ENCODE peak calls at places on chromosomes 16 and 17, in seven cellular contexts. S is dorsolateral prefrontal cortex; C is COR-L47; R is T-helper 2 cell; A is CD8-positive, alpha-beta T cell; N is NCI-H1105 treated with DMSO at 0.1 percent for 48 hours; P is NCI-H2029 treated with DMSO at 0.1 percent for 48 hours. V is an unnamed sample.

GRCh38 chr16:87648236-87648635 is 45.9 kb downstream of the JPH3 start:
- DNase-seq in R (no peak), N (no peak), S (no peak), A (no peak), C (no peak), P (no peak), V (peak)

GRCh38 chr17:73650617-73651200 is 6.5 kb upstream of the SDK2 start:
- DNase-seq in R (no peak), N (no peak), S (no peak), C (no peak), A (no peak), P (no peak), V (no peak)

GRCh38 chr17:76726231-76726765 is at the start of gene JMJD6:
- DNase-seq in P (peak), S (peak), A (peak), R (no peak), N (peak), C (peak), V (peak)

GRCh38 chr16:825298-826061 is 24.9 kb upstream of the GNG13 start:
- DNase-seq in S (peak), P (no peak), A (no peak), R (no peak), N (peak), C (no peak), V (no peak)

GRCh38 chr16:71885261-71885650 is 1.3 kb upstream of the ZNF821 start:
- DNase-seq in R (no peak), A (no peak), N (no peak), S (no peak), P (no peak), C (no peak), V (no peak)

GRCh38 chr17:74339537-74340195 is 13.6 kb downstream of the KIF19 start:
- DNase-seq in N (no peak), R (no peak), C (no peak), A (no peak), P (peak), S (no peak), V (no peak)

GRCh38 chr16:89018605-89019158 is 41.7 kb upstream of the CBFA2T3 start:
- DNase-seq in R (no peak), N (no peak), S (no peak), P (no peak), A (no peak), C (no peak), V (no peak)

GRCh38 chr16:22318690-22319358 is 21.6 kb downstream of the POLR3E start:
- DNase-seq in N (no peak), R (peak), P (no peak), S (no peak), A (peak), C (no peak), V (no peak)

GRCh38 chr17:80898706-80899105 is 92.9 kb upstream of the CHMP6 start:
- DNase-seq in P (no peak), A (no peak), R (no peak), C (no peak), N (no peak), S (no peak), V (no peak)

GRCh38 chr17:12316021-12316420 is 295.3 kb downstream of the MAP2K4 start:
- DNase-seq in S (no peak), A (no peak), P (no peak), N (no peak), C (no peak), R (no peak), V (no peak)

GRCh38 chr17:61383689-61384201 is 15.9 kb upstream of the TBX2 start:
- DNase-seq in S (no peak), R (no peak), N (no peak), A (no peak), P (no peak), C (no peak), V (no peak)

GRCh38 chr17:36547776-36548175 is 3.1 kb downstream of the GGNBP2 start:
- DNase-seq in R (no peak), P (no peak), A (no peak), S (no peak), C (no peak), N (no peak), V (no peak)

GRCh38 chr17:345992-346785 is 6.4 kb downstream of the RPH3AL start:
- DNase-seq in P (no peak), S (no peak), A (no peak), N (no peak), C (no peak), R (no peak), V (no peak)

GRCh38 chr17:6465206-6466003 is 21.1 kb downstream of the PIMREG start:
- DNase-seq in C (no peak), S (no peak), P (no peak), A (no peak), N (no peak), R (no peak), V (no peak)

GRCh38 chr17:82802141-82802540 is 37.7 kb downstream of the ZNF750 start:
- DNase-seq in C (no peak), R (no peak), S (no peak), P (no peak), A (no peak), N (no peak), V (no peak)

GRCh38 chr16:73713301-73713700 is 583.3 kb upstream of the PSMD7 start:
- DNase-seq in P (no peak), R (no peak), A (no peak), N (peak), C (no peak), S (peak), V (no peak)

GRCh38 chr17:557371-557770 is 157.3 kb downstream of the VPS53 start:
- DNase-seq in P (no peak), S (no peak), A (no peak), R (no peak), N (no peak), C (no peak), V (no peak)

GRCh38 chr16:69406780-69407331 is 17.6 kb upstream of the CYB5B start:
- DNase-seq in R (no peak), N (no peak), S (no peak), C (no peak), A (no peak), P (no peak), V (no peak)

GRCh38 chr17:13601776-13602551 is at the start of gene HS3ST3A1:
- DNase-seq in N (peak), S (no peak), R (no peak), A (no peak), C (no peak), P (no peak), V (no peak)

GRCh38 chr16:83953796-83954576 is 946 bp downstream of the OSGIN1 start:
- DNase-seq in N (peak), S (no peak), R (no peak), C (peak), A (no peak), P (no peak), V (no peak)

GRCh38 chr17:78278139-78278741 is 46.8 kb downstream of the TMEM235 start:
- DNase-seq in C (no peak), P (peak), S (no peak), N (no peak), R (no peak), A (no peak), V (no peak)

GRCh38 chr16:11497851-11498289 is 88.8 kb downstream of the LITAF start:
- DNase-seq in P (no peak), R (no peak), C (no peak), A (no peak), S (no peak), N (no peak), V (no peak)

GRCh38 chr17:51391992-51392654 is 131.8 kb downstream of the UTP18 start:
- DNase-seq in N (no peak), R (no peak), A (no peak), S (no peak), P (no peak), C (no peak), V (no peak)

GRCh38 chr16:4982056-4982867 is 24.1 kb downstream of the SEC14L5 start:
- DNase-seq in N (no peak), R (no peak), A (no peak), S (no peak), P (no peak), C (no peak), V (no peak)

GRCh38 chr17:17547210-17547764 is 44.2 kb downstream of the PEMT start:
- DNase-seq in P (no peak), N (no peak), R (no peak), C (no peak), A (no peak), S (no peak), V (no peak)

GRCh38 chr17:51270675-51271074 is 10.3 kb downstream of the UTP18 start:
- DNase-seq in S (no peak), C (no peak), R (no peak), P (no peak), N (no peak), A (no peak), V (no peak)

GRCh38 chr16:57821149-57821971 is 19.1 kb upstream of the KIFC3 start:
- DNase-seq in R (no peak), C (no peak), N (no peak), P (no peak), A (no peak), S (no peak), V (no peak)

GRCh38 chr16:76583466-76583865 is 306.3 kb downstream of the CNTNAP4 start:
- DNase-seq in A (no peak), N (peak), P (peak), S (peak), C (peak), R (no peak), V (peak)

GRCh38 chr16:56109205-56109604 is 82.1 kb upstream of the GNAO1 start:
- DNase-seq in R (no peak), C (no peak), P (no peak), S (no peak), A (no peak), N (no peak), V (no peak)

GRCh38 chr17:2090804-2091534 is 36.1 kb downstream of the HIC1 start:
- DNase-seq in A (no peak), R (no peak), S (no peak), C (no peak), N (no peak), P (no peak), V (no peak)

GRCh38 chr17:13154403-13154802 is 136.6 kb upstream of the ELAC2 start:
- DNase-seq in C (no peak), P (no peak), R (no peak), A (no peak), N (no peak), S (no peak), V (no peak)

GRCh38 chr17:39165844-39166349 is at the start of gene ARL5C:
- DNase-seq in C (no peak), P (no peak), R (no peak), S (no peak), N (no peak), A (no peak), V (no peak)

GRCh38 chr16:52251495-52251894 is 295.4 kb downstream of the TOX3 start:
- DNase-seq in N (peak), P (no peak), S (no peak), R (no peak), A (no peak), C (peak), V (no peak)

GRCh38 chr17:3922765-3923164 is 6.5 kb upstream of the P2RX1 start:
- DNase-seq in S (no peak), N (no peak), C (no peak), R (no peak), A (no peak), P (no peak), V (no peak)

GRCh38 chr17:15257316-15257925 is 7.7 kb downstream of the PMP22 start:
- DNase-seq in N (peak), C (no peak), P (no peak), A (peak), R (peak), S (peak), V (peak)